ENCODE peak calls at places on chromosomes 6 and 20, in four cellular contexts. One of them, this sample, is unnamed.

GRCh38 chr6:49551126-49551865 is 828 bp downstream of the C6orf141 start:
- DNase-seq in H1: peak
- DNase-seq in IMR-90: no peak
- DNase-seq in K562: no peak
- DNase-seq in this sample: no peak

GRCh38 chr6:55388161-55388560 is 60.9 kb downstream of the GFRAL start:
- DNase-seq in K562: no peak
- DNase-seq in H1: no peak
- DNase-seq in IMR-90: peak
- DNase-seq in this sample: no peak

GRCh38 chr20:41352666-41353065 is 12.0 kb downstream of the LPIN3 start:
- DNase-seq in IMR-90: no peak
- DNase-seq in H1: no peak
- DNase-seq in K562: no peak
- DNase-seq in this sample: no peak

GRCh38 chr20:61874421-61875068 is 191.1 kb downstream of the TAF4 start:
- DNase-seq in H1: peak
- DNase-seq in IMR-90: peak
- DNase-seq in K562: peak
- DNase-seq in this sample: no peak

GRCh38 chr6:53635322-53635721 is 30.2 kb downstream of the KLHL31 start:
- DNase-seq in H1: no peak
- DNase-seq in K562: no peak
- DNase-seq in IMR-90: peak
- DNase-seq in this sample: no peak

GRCh38 chr6:156900292-156900691 is 123.1 kb downstream of the ARID1B start:
- DNase-seq in H1: no peak
- DNase-seq in IMR-90: no peak
- DNase-seq in K562: no peak
- DNase-seq in this sample: no peak

GRCh38 chr6:6588924-6589696 is 590 bp downstream of the LY86 start:
- DNase-seq in H1: no peak
- DNase-seq in IMR-90: no peak
- DNase-seq in K562: no peak
- DNase-seq in this sample: peak

GRCh38 chr20:33474963-33475362 is 14.9 kb upstream of the CBFA2T2 start:
- DNase-seq in H1: no peak
- DNase-seq in K562: no peak
- DNase-seq in IMR-90: no peak
- DNase-seq in this sample: no peak

GRCh38 chr20:39985276-39985675 is 703.8 kb downstream of the MAFB start:
- DNase-seq in IMR-90: no peak
- DNase-seq in K562: no peak
- DNase-seq in H1: no peak
- DNase-seq in this sample: no peak

GRCh38 chr6:89590133-89590532 is 48.4 kb downstream of the LYRM2 start:
- DNase-seq in H1: no peak
- DNase-seq in K562: no peak
- DNase-seq in IMR-90: no peak
- DNase-seq in this sample: no peak

GRCh38 chr6:148693882-148694484 is 52.8 kb upstream of the UST start:
- DNase-seq in IMR-90: no peak
- DNase-seq in H1: no peak
- DNase-seq in K562: no peak
- DNase-seq in this sample: no peak

GRCh38 chr20:24277196-24277595 is 192.2 kb upstream of the SYNDIG1 start:
- DNase-seq in IMR-90: no peak
- DNase-seq in H1: no peak
- DNase-seq in K562: no peak
- DNase-seq in this sample: no peak
- TF ChIP-seq CHD1 in IMR-90: no peak
- TF ChIP-seq CHD1 in H1: no peak
- TF ChIP-seq CHD1 in K562: no peak
- TF ChIP-seq CHD1 in this sample: no peak

DNA sequence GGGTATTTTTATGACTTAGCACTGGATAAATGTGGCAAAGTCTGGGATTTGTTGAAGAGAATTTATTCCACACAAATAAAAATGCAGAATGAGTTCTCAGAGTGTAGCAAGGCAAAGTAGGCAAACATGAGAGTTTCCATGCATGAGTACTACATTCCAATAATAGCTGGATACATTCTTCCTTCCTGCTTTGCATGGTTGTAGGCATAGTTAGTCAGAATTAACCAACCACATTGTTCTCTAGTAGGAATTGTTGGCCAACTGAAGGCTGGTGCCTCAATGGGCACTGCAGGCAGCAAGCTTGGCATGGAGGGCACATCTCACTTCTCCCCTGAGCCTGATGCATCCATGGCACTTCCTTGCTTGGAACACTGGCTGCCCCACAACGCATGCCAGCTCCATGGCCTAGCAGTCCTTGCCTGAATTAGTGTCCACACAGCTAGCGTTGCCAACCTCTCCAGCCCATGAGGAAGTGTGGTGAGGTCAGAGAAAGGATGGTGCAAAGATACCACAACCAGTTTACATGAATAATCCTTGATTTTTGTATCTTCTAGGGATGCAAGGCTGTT is 224.0 kb downstream of the CLIC5 start:
- DNase-seq in IMR-90: peak
- DNase-seq in K562: no peak
- DNase-seq in H1: no peak
- DNase-seq in this sample: no peak
- TF ChIP-seq CHD1 in IMR-90: no peak
- TF ChIP-seq CHD1 in K562: no peak
- TF ChIP-seq CHD1 in H1: no peak
- TF ChIP-seq CHD1 in this sample: no peak

DNA sequence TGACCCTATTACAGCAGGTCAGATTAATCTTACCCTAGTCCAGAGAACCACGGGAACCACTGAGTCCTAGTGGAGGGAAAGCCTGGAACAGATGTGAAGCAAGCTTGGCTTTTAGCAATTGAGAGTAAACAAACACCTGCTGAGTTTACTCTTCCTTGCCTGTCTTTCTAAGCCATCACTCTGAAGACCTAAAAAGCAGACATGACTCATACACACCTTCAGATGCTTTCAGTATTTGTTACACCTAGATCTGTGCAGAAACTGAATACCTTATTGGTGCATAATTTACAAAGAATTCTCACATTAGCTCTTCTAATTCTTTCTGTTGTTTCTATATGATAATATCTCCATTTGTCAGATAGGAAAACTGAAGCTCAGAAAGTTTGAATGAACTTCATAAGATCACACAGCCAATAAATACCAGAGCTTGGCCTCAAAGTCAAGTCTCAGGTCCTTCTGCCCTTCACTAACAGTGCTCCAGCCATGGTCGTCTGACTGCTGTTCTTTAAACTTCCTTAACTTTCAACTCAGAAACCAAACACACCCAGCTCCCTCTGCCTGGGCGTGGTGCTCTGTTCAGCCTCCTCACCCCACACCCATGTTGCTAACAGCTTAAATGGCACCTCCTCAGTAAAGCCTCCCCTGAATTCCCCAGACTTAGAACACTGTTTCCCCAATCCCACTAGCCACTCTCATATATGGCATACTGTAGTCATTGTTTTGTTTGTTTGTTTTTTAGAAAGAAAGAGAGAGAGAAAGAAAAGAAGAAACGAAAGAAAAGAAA is 8.6 kb upstream of the GABBR1 start:
- DNase-seq in K562: peak
- DNase-seq in H1: no peak
- DNase-seq in IMR-90: no peak
- DNase-seq in this sample: no peak
- TF ChIP-seq CHD1 in K562: no peak
- TF ChIP-seq CHD1 in H1: no peak
- TF ChIP-seq CHD1 in IMR-90: no peak
- TF ChIP-seq CHD1 in this sample: no peak

GRCh38 chr6:113194090-113194489 is 663.1 kb upstream of the MARCKS start:
- DNase-seq in IMR-90: no peak
- DNase-seq in H1: no peak
- DNase-seq in K562: no peak
- DNase-seq in this sample: no peak

GRCh38 chr6:113185299-113185698 is 671.8 kb upstream of the MARCKS start:
- DNase-seq in IMR-90: peak
- DNase-seq in K562: no peak
- DNase-seq in H1: no peak
- DNase-seq in this sample: no peak

GRCh38 chr6:113184736-113185135 is 672.4 kb upstream of the MARCKS start:
- DNase-seq in IMR-90: peak
- DNase-seq in H1: no peak
- DNase-seq in K562: no peak
- DNase-seq in this sample: no peak

GRCh38 chr6:113187671-113188070 is 669.5 kb upstream of the MARCKS start:
- DNase-seq in H1: no peak
- DNase-seq in K562: no peak
- DNase-seq in IMR-90: peak
- DNase-seq in this sample: no peak

DNA sequence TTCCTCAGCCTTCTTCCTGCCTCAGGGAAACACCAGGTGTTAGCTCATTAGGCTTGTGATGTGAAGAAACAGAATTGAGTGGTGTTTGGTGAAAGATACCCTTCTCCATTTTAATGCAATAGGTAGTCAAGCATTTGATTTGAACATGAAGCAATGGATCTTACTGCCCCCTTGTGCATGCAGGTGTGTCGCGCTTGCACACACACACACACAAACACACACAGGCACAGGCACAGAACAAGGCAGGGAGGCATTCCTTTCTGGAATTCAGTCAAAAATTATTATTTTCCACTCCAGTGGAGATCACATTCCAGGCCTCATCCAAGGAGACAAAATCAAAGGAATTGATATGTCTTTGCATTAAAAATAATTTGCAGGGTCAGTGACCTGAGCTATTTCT is 667.0 kb upstream of the MARCKS start:
- DNase-seq in H1: no peak
- DNase-seq in K562: no peak
- DNase-seq in IMR-90: no peak
- DNase-seq in this sample: no peak
- TF ChIP-seq CHD1 in H1: no peak
- TF ChIP-seq CHD1 in K562: no peak
- TF ChIP-seq CHD1 in IMR-90: no peak
- TF ChIP-seq CHD1 in this sample: no peak

GRCh38 chr6:24242924-24243323 is 114.9 kb downstream of the DCDC2 start:
- DNase-seq in IMR-90: no peak
- DNase-seq in K562: no peak
- DNase-seq in H1: no peak
- DNase-seq in this sample: no peak
- TF ChIP-seq CHD1 in IMR-90: no peak
- TF ChIP-seq CHD1 in K562: no peak
- TF ChIP-seq CHD1 in H1: no peak
- TF ChIP-seq CHD1 in this sample: no peak